ENCODE peak calls at places on chromosomes 11 and 22, in seven cellular contexts. M is A549, A is GM23338, C is K562, P is SK-N-SH, B is HCT116, I is HepG2. S is an unnamed sample. For H3K4me1, the result is how much of the 10 kb centered on the place peaks cover.

GRCh38 chr22:39478461-39478860 is 21.6 kb downstream of the MGAT3 start:
- DNase-seq in I (no peak), M (no peak), C (peak), A (peak), B (no peak), P (no peak), S (no peak)

GRCh38 chr11:73295259-73295995 is 12.6 kb upstream of the ARHGEF17 start:
- DNase-seq in A (peak), C (peak), I (peak), M (peak), P (peak), B (peak), S (peak)

GRCh38 chr11:110184974-110185597 is 91.9 kb downstream of the ZC3H12C start:
- DNase-seq in A (no peak), P (no peak), M (no peak), B (peak), C (no peak), I (peak), S (no peak)

GRCh38 chr11:121358775-121359174 is 66.2 kb downstream of the SC5D start:
- DNase-seq in I (no peak), M (no peak), A (no peak), P (no peak), C (no peak), B (no peak), S (no peak)

GRCh38 chr11:60993611-60994010 is 22.1 kb downstream of the CD6 start:
- DNase-seq in B (no peak), P (no peak), A (no peak), M (no peak), I (no peak), C (no peak), S (no peak)

GRCh38 chr22:39266398-39267030 is 21.7 kb upstream of the PDGFB start:
- DNase-seq in B (no peak), M (no peak), C (no peak), P (no peak), I (peak), A (no peak), S (no peak)

GRCh38 chr11:120212259-120212888 is 1.5 kb downstream of the OAF start:
- DNase-seq in I (no peak), C (peak), P (peak), B (no peak), M (no peak), A (peak), S (no peak)

GRCh38 chr11:66003291-66003690 is 988 bp downstream of the BANF1 start:
- DNase-seq in M (no peak), A (no peak), I (no peak), C (no peak), P (no peak), B (no peak), S (no peak)

GRCh38 chr22:19632671-19633148 is 81.6 kb upstream of the SEPTIN5 start:
- DNase-seq in I (no peak), M (no peak), B (no peak), C (no peak), P (peak), A (no peak), S (no peak)

GRCh38 chr22:37353839-37354238 is 71.5 kb downstream of the CYTH4 start:
- DNase-seq in B (no peak), I (no peak), M (no peak), C (no peak), P (no peak), A (no peak), S (no peak)

GRCh38 chr11:67628710-67629385 is 889 bp downstream of the NUDT8 start:
- DNase-seq in B (no peak), I (no peak), M (no peak), A (no peak), C (no peak), P (no peak), S (no peak)

GRCh38 chr11:101127348-101127698 is 2.3 kb downstream of the PGR start:
- DNase-seq in B (no peak), P (no peak), C (peak), M (no peak), I (no peak), A (peak), S (no peak)

GRCh38 chr11:14288189-14288935 is 70.6 kb downstream of the RRAS2 start:
- DNase-seq in C (no peak), M (peak), I (no peak), B (no peak), A (no peak), P (no peak), S (no peak)

GRCh38 chr22:39214383-39215069 is 30.3 kb downstream of the PDGFB start:
- DNase-seq in M (peak), B (peak), C (no peak), I (peak), A (peak), P (no peak), S (no peak)

GRCh38 chr22:20438678-20439492 is 1.3 kb upstream of the SCARF2 start:
- DNase-seq in M (peak), A (peak), I (peak), B (no peak), P (peak), C (peak), S (no peak)

GRCh38 chr22:32911526-32911925 is 110.0 kb downstream of the TIMP3 start:
- DNase-seq in A (no peak), P (no peak), B (no peak), C (no peak), M (no peak), I (no peak), S (no peak)

GRCh38 chr22:18968011-18968749 is 32.1 kb upstream of the PRODH start:
- DNase-seq in B (no peak), P (no peak), I (no peak), C (peak), M (no peak), A (peak), S (no peak)

GRCh38 chr11:65718964-65719492 is 1.6 kb downstream of the RNASEH2C start:
- DNase-seq in C (peak), A (no peak), M (no peak), I (no peak), B (no peak), P (peak), S (no peak)

GRCh38 chr11:73757598-73757997 is 3.3 kb downstream of the RAB6A start:
- DNase-seq in P (no peak), A (no peak), B (no peak), C (no peak), I (peak), M (no peak), S (no peak)

GRCh38 chr11:105588001-105588400 is 21.9 kb upstream of the GRIA4 start:
- DNase-seq in M (no peak), B (no peak), I (no peak), A (no peak), P (no peak), C (no peak), S (no peak)

GRCh38 chr11:38043060-38043459 is 1445.0 kb upstream of the RAG2 start:
- DNase-seq in A (no peak), B (no peak), I (no peak), C (no peak), M (no peak), P (no peak), S (no peak)

GRCh38 chr11:122656073-122656630 is 630 bp downstream of the UBASH3B start:
- DNase-seq in C (peak), M (peak), B (no peak), A (peak), I (no peak), P (peak), S (no peak)

GRCh38 chr22:17077255-17077654 is 7.5 kb upstream of the IL17RA start:
- DNase-seq in P (no peak), M (no peak), B (no peak), C (no peak), A (no peak), I (no peak), S (no peak)

GRCh38 chr11:34585870-34586654 is 34.8 kb upstream of the EHF start:
- DNase-seq in C (peak), M (peak), A (peak), P (peak), B (peak), I (peak), S (peak)

GRCh38 chr11:27370374-27370773 is 7.4 kb upstream of the CCDC34 start:
- DNase-seq in I (no peak), B (no peak), P (no peak), A (peak), C (no peak), M (no peak), S (no peak)

GRCh38 chr11:35083181-35084061 is 55.5 kb upstream of the CD44 start:
- DNase-seq in C (no peak), P (no peak), M (peak), B (peak), I (no peak), A (peak), S (peak)

GRCh38 chr11:22522225-22522624 is 103.4 kb downstream of the FANCF start:
- DNase-seq in B (no peak), C (no peak), I (no peak), M (no peak), P (no peak), A (no peak), S (no peak)

GRCh38 chr11:130471731-130472433 is 23.4 kb downstream of the ADAMTS15 start:
- DNase-seq in I (no peak), P (no peak), B (no peak), C (no peak), A (no peak), M (no peak), S (no peak)
- TF ChIP-seq REST in I (no peak), P (no peak), B (no peak), C (no peak), A (no peak), M (no peak), S (no peak)

DNA sequence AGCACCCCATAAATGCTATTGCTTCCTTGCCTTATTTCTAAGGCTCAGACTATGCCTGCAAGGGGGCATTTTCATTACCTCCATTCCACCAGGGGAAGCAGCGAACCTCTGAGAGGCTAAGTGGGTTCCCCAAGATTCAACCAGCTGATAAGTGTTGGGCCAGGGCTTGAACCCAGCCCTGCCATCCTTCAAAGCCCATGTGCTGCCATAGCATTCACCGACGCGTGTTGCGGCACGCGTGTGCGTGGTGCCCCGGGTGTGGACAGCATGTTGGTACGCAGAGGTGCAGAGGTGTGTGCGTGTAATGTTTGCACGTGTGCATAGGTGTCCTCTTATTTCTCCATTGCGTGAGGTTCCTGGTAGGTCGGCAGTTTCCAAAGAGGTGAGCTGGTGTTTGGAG is 66.0 kb upstream of the PPARA start:
- DNase-seq in C (no peak), P (no peak), B (no peak), M (no peak), A (no peak), I (no peak), S (no peak)
- H3K4me1 ChIP-seq in C (under half), P (under half), B (under half), M (half or more), A (under half), I (under half), S (half or more)

GRCh38 chr11:133507185-133507584 is 25.1 kb downstream of the OPCML start:
- DNase-seq in I (no peak), C (no peak), A (no peak), M (no peak), P (no peak), B (no peak), S (no peak)

GRCh38 chr11:133506551-133507094 is 25.7 kb downstream of the OPCML start:
- DNase-seq in B (no peak), I (no peak), M (no peak), A (no peak), C (no peak), P (no peak), S (no peak)

GRCh38 chr11:133506023-133506422 is 26.3 kb downstream of the OPCML start:
- DNase-seq in P (no peak), A (no peak), M (no peak), C (no peak), B (no peak), I (no peak), S (no peak)

GRCh38 chr11:133509924-133510697 is 22.2 kb downstream of the OPCML start:
- DNase-seq in B (no peak), I (no peak), A (peak), M (no peak), C (no peak), P (no peak), S (no peak)

DNA sequence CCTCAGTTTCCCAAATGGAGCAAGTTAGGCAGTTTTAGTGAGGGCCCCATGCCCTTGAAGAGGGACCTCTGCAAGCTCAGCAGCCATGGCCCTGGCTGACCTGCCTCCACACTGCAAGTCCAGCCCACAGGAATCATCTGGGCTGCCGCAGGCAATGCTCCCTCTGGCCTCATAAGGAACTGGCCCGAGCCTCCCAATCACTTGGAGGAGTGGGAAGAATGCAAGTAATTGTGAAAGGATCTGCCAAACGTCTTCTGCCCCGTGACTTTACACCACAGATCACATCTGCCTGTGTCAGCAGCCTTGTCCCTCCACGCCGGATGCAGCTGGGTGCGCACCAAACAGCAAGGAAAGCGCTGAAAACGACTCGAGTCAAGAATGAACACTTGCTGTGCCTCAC is 23.9 kb downstream of the OPCML start:
- DNase-seq in P (no peak), I (no peak), C (no peak), A (no peak), B (no peak), M (no peak), S (no peak)
- TF ChIP-seq REST in P (no peak), I (no peak), C (no peak), A (no peak), B (no peak), M (no peak), S (no peak)

GRCh38 chr11:11265994-11266606 is 87.0 kb downstream of the CSNK2A3 start:
- DNase-seq in M (peak), C (peak), B (peak), P (peak), A (peak), I (no peak), S (peak)
- H3K4me1 ChIP-seq in M (under half), C (under half), B (under half), P (under half), A (under half), I (under half), S (under half)

GRCh38 chr11:2093575-2094353 is 45.4 kb downstream of the IGF2 start:
- DNase-seq in I (no peak), A (no peak), C (no peak), B (no peak), M (no peak), P (no peak), S (no peak)
- TF ChIP-seq REST in I (no peak), A (no peak), C (no peak), B (no peak), M (no peak), P (no peak), S (no peak)

GRCh38 chr11:32137263-32137662 is 46.4 kb downstream of the RCN1 start:
- DNase-seq in A (no peak), I (no peak), P (no peak), C (no peak), B (peak), M (peak), S (peak)

GRCh38 chr11:32136654-32137053 is 45.8 kb downstream of the RCN1 start:
- DNase-seq in C (peak), M (no peak), A (no peak), I (no peak), B (no peak), P (no peak), S (no peak)

DNA sequence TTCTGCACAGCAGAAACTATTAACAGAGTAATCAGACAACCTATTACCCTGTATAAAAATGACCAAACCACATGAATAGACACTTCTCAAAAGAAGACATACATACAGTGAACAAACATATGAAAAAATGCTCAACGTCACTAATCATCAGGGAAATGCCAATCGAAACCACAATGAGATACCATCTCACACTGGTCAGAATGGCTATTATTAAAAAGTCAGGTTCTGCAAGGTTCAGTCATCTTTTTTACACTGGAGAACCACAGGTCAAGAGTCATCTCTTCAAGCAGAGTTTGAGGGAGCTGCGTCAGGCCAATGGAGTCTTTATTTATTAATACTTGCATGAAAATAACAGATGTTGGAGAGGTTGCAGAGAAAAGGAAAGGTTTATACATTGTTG is 40.4 kb downstream of the RCN1 start:
- DNase-seq in P (no peak), A (no peak), B (no peak), C (no peak), M (no peak), I (no peak), S (no peak)
- H3K4me1 ChIP-seq in P (under half), A (under half), B (under half), C (under half), M (under half), I (under half), S (under half)

DNA sequence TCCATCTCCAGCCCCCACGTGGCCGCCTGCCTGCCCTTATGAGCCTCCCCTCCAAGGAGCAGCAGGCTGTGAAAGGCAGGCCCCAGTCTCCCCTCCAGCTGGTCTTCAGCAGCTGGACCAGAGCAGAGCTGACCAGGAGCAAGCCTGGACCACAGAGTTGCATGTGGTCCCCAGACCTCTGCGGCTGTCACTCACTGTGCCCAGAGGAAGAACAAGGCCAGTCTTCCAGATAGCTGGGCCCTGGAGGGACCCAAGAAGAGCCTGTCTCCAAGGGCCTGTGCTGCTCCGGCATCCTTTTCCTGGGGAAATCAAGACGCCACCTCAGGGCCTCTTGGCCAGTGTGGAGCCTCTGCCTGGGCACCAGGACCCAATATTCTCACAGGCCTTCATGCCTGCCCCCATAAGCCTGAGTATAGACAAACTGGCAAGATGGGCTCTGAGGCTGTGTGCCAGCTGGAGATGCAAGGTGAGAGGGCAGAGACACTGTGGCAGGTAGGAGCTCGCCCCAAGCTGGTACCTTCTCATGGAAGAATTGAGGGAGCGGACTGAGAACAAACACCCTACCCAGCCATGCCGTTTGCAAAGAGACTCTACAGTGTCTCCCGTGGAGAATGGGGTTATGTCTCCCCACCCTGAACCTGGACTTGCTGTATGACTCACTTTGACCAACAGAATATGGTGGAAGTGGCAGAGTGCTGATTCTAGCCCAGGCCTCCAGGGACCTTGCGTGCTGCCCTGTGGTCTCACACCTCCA is 8.5 kb upstream of the LINC01488 start:
- DNase-seq in C (no peak), M (no peak), B (no peak), A (no peak), P (no peak), I (no peak), S (no peak)
- TF ChIP-seq REST in C (no peak), M (no peak), B (no peak), A (no peak), P (no peak), I (no peak), S (no peak)

DNA sequence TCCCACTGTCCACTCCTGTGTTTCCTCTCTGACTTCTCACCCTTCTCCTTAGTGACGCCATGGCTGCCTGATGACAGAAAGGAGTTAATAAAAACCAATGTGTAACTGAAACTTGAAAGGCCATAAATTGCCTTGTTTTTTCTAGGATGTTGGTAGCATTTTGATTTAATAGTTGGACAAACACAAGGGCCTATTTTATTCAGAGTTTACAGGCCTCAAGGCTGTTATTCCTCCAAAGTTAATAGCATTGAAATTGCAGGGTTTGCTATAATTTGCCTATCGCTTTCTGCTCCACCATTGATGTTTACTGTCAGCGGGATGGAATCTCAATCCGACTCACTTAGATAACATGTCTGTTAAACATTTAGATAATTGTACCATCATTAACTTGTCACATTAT is 95.4 kb upstream of the NNMT start:
- DNase-seq in A (no peak), C (no peak), M (no peak), I (no peak), P (no peak), B (no peak), S (no peak)
- H3K4me1 ChIP-seq in A (under half), C (under half), M (under half), I (under half), P (under half), B (under half), S (under half)

GRCh38 chr11:16981651-16982194 is 32.5 kb downstream of the PLEKHA7 start:
- DNase-seq in P (no peak), M (peak), A (peak), I (peak), C (no peak), B (peak), S (no peak)
- TF ChIP-seq REST in P (no peak), M (no peak), A (no peak), I (no peak), C (no peak), B (no peak), S (no peak)

DNA sequence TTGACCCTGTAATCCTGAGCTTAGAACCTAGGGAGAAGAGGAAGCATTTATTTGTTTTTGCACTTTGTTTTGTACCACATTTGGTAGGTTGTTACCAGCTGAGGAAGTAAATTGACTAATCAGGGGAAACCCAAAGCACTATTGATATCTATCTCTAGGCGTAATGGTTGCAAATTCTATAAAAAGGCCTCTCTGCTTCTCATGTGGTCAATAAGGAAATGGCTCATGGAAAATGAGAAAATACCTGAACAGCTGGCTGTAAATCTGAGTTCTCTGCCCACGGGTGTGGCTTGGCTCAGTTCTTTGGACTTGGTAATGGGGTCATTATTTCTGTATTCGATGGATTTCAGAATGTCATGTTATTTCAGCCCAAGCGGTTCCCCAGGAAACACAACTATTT is 42.4 kb downstream of the BARX2 start:
- DNase-seq in M (no peak), B (no peak), A (no peak), C (no peak), I (no peak), P (no peak), S (no peak)
- H3K4me1 ChIP-seq in M (under half), B (under half), A (under half), C (under half), I (under half), P (under half), S (under half)